ENCODE peak calls at places on chromosomes 3 and 15, in five cellular contexts. I is Peyer's patch, E is heart left ventricle, Y is body of pancreas, G is HepG2. C is an unnamed sample.

GRCh38 chr3:124097362-124098120 is 105.6 kb upstream of the ROPN1 start:
- DNase-seq in G (no peak), I (no peak), E (no peak), Y (no peak), C (no peak)

GRCh38 chr3:77041156-77041696 is 1.3 kb downstream of the ROBO2 start:
- DNase-seq in I (no peak), G (no peak), Y (no peak), E (no peak), C (no peak)

GRCh38 chr15:98431171-98431570 is 217.2 kb upstream of the IGF1R start:
- DNase-seq in E (no peak), I (no peak), Y (no peak), G (no peak), C (no peak)

GRCh38 chr15:73647259-73648026 is 14.3 kb upstream of the NPTN start:
- DNase-seq in G (no peak), E (no peak), Y (no peak), I (no peak), C (no peak)

GRCh38 chr15:62584301-62585235 is 419.5 kb upstream of the C2CD4B start:
- DNase-seq in G (no peak), Y (no peak), I (no peak), E (no peak), C (no peak)

GRCh38 chr15:66008920-66009572 is 139.8 kb downstream of the RAB11A start:
- DNase-seq in Y (no peak), G (no peak), E (no peak), I (peak), C (no peak)

GRCh38 chr3:160622263-160623045 is 54.5 kb upstream of the ARL14 start:
- DNase-seq in I (no peak), E (no peak), G (no peak), Y (no peak), C (no peak)

GRCh38 chr3:23594897-23595670 is 210.7 kb upstream of the UBE2E1 start:
- DNase-seq in Y (no peak), E (no peak), I (no peak), G (no peak), C (no peak)

GRCh38 chr3:105647047-105647446 is 221.8 kb downstream of the CBLB start:
- DNase-seq in I (peak), G (peak), Y (no peak), E (peak), C (peak)

GRCh38 chr15:94526071-94526689 is 294.8 kb downstream of the MCTP2 start:
- DNase-seq in E (no peak), Y (no peak), I (no peak), G (no peak), C (no peak)

GRCh38 chr3:179410317-179410716 is 41.0 kb downstream of the GNB4 start:
- DNase-seq in I (no peak), E (no peak), Y (no peak), G (no peak), C (no peak)

GRCh38 chr15:69451951-69452701 is 492 bp upstream of the RPLP1 start:
- DNase-seq in G (peak), E (peak), Y (no peak), I (no peak), C (peak)

GRCh38 chr3:126135056-126135397 is 45.4 kb downstream of the ALDH1L1 start:
- DNase-seq in E (no peak), I (peak), G (no peak), Y (peak), C (no peak)

GRCh38 chr3:16146015-16146730 is 28.3 kb upstream of the GALNT15 start:
- DNase-seq in G (no peak), E (no peak), Y (no peak), I (no peak), C (no peak)

GRCh38 chr3:190122198-190122771 is 1.6 kb upstream of the P3H2 start:
- DNase-seq in E (no peak), G (no peak), I (no peak), Y (no peak), C (no peak)

DNA sequence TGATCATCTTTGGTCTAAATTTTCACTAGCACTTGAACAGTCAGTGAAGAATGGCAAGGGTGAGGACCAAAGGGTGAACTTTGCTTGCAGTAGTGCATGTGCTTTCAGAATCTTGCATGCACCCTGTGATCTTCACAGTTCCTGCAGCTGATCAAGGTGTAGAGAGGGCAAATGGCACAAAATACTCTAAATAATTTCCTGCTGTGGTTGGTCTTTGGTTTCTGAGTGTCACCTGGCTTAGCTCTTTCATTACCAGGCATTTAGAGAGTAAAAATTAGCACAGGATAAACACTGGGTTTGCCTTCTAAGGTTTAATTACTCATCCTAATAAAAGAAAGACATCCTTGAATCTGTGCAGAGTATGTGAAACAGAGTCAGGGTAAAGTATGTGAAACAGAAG is 11.4 kb downstream of the TIPARP start:
- DNase-seq in G (no peak), Y (no peak), I (no peak), E (no peak), C (no peak)
- TF ChIP-seq POLR2A in G (no peak), Y (no peak), I (no peak), E (no peak), C (no peak)

GRCh38 chr3:186361612-186362408 is at the start of gene DGKG:
- DNase-seq in I (peak), Y (peak), E (peak), G (no peak), C (no peak)
- TF ChIP-seq POLR2A in I (no peak), Y (peak), E (peak), G (peak), C (no peak)

DNA sequence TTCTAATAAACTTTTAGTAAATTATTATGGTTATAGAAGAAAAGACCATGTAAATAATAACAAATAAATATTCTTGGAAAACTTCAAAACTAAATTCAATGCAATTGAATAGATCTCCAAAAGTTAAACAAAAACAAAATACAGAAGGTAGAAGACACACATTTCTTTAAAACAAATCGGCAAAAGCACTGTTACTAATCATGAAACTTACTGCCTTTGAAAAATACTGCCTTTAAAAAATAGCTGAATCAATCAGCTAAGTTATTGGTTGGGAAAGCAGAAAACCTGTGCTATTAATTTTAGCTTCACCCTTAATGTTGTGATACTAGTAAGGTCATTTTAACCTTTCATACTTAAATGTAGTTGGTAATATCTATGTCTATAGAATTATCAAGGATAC is 3.0 kb downstream of the GPR15 start:
- DNase-seq in G (no peak), I (no peak), Y (no peak), E (no peak), C (no peak)
- TF ChIP-seq POLR2A in G (no peak), I (no peak), Y (no peak), E (no peak), C (no peak)

GRCh38 chr3:171770689-171771620 is 39.3 kb downstream of the PLD1 start:
- DNase-seq in G (peak), I (peak), Y (peak), E (peak), C (peak)
- TF ChIP-seq POLR2A in G (no peak), I (peak), Y (peak), E (peak), C (no peak)

DNA sequence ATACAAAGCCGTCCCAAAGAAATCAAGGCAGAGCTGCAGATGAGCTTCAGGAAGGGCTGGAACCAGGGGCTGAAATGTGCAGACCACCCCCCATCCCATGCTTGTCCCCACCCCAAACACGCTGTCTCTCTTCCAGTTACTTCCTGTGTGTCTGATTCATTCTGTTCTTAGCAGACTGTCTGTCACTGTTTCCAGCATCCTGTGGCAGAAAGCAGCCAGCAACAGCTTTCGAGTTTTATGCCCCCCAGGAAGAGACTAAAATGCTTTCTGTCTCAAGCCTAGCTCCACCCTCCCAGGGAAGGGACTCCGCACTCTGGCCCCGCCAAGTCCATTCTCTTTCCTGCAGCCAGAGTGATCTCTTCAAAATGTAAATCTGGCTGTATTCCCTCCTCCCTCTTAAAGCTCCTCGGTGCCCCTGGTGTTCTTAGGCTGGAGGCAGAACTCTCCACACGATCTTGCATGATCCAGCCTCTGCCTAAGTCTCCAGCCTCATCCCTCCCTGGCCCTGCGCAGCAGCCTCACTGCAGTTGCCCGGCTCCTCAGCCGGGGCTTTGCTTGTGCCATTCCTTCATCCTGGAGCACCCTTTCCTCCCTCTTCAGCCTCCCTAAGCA is 41.5 kb downstream of the HRH1 start:
- DNase-seq in I (no peak), G (no peak), Y (no peak), E (no peak), C (no peak)
- TF ChIP-seq POLR2A in I (no peak), G (no peak), Y (no peak), E (no peak), C (no peak)

DNA sequence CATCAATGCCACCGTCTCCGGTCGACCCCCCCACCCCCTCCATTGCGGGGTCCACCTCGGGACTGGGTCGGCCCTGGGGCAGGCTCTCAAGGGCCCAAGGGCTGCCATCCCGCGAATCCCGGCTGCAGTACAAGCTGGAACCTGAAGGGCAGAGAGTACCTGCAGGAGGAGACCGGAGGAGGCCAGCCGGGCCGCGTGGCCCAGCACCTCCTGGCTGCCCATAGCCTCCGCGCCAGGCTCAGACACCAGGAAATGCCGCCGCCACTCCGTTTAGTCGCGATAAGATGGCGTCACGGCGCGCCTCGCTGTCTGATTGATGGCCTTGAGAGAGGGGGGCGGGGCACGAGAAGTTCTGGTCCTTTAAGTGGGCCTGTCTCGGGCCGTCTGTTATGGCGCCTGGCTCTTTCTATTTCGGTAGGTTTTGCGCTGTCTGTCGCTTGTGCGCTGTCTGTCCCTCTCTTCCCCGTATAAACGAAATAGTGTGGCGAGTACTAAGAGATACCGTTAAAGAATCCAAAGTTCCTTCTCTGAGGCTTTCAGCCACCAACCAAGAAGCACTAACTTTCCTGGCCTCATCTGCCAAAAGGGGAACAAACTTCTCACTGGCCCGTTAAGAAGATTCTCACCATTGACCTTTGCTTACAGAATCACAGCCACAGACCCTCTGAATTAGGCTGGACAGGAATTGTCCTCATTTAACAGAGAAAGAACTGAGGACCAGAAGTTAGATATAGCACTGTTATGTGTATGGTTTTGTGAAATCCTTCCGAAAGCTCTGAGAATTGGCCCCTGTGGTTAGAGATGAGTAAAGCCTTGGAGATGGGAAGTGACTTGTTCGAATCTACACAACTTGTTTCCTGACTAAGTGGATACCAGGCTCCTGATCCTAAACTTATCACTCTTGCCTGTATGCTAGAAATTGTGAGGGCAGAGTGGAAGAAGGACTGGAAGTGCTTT is at the start of gene RFT1:
- DNase-seq in G (peak), I (peak), E (peak), Y (peak), C (peak)
- TF ChIP-seq POLR2A in G (peak), I (peak), E (peak), Y (peak), C (peak)

C was measured in erythroblast.